ENCODE peak calls at places on chromosomes 5 and 9, in four cellular contexts. One of them, this sample, is unnamed.

GRCh38 chr5:10209004-10209403 is 40.7 kb downstream of the ATPSCKMT start:
- DNase-seq in heart left ventricle: no peak
- DNase-seq in right lobe of liver: no peak
- DNase-seq in Peyer's patch: no peak
- DNase-seq in this sample: no peak

GRCh38 chr9:99490736-99491135 is 268.7 kb downstream of the SEC61B start:
- DNase-seq in right lobe of liver: no peak
- DNase-seq in Peyer's patch: no peak
- DNase-seq in heart left ventricle: no peak
- DNase-seq in this sample: no peak

GRCh38 chr9:109745335-109746283 is 34.4 kb upstream of the PALM2AKAP2 start:
- DNase-seq in Peyer's patch: no peak
- DNase-seq in heart left ventricle: peak; percentile 67
- DNase-seq in right lobe of liver: peak; percentile 66
- DNase-seq in this sample: no peak

GRCh38 chr5:39697891-39698290 is 273.1 kb upstream of the DAB2 start:
- DNase-seq in right lobe of liver: no peak
- DNase-seq in heart left ventricle: no peak
- DNase-seq in Peyer's patch: no peak
- DNase-seq in this sample: no peak

GRCh38 chr5:77993799-77994318 is 217.7 kb upstream of the TBCA start:
- DNase-seq in Peyer's patch: no peak
- DNase-seq in right lobe of liver: no peak
- DNase-seq in heart left ventricle: no peak
- DNase-seq in this sample: no peak

GRCh38 chr5:16735092-16735970 is 118.5 kb upstream of the RETREG1 start:
- DNase-seq in Peyer's patch: no peak
- DNase-seq in heart left ventricle: no peak
- DNase-seq in right lobe of liver: no peak
- DNase-seq in this sample: no peak

GRCh38 chr5:40437452-40437861 is 242.3 kb upstream of the PTGER4 start:
- DNase-seq in right lobe of liver: no peak
- DNase-seq in heart left ventricle: no peak
- DNase-seq in Peyer's patch: no peak
- DNase-seq in this sample: no peak

GRCh38 chr5:74384851-74385250 is 255.7 kb downstream of the ENC1 start:
- DNase-seq in heart left ventricle: no peak
- DNase-seq in Peyer's patch: no peak
- DNase-seq in right lobe of liver: no peak
- DNase-seq in this sample: no peak

GRCh38 chr5:135319928-135320606 is 79.0 kb downstream of the MACROH2A1 start:
- DNase-seq in Peyer's patch: no peak
- DNase-seq in right lobe of liver: peak; percentile 30
- DNase-seq in heart left ventricle: no peak
- DNase-seq in this sample: no peak

GRCh38 chr9:110606179-110606578 is 26.6 kb upstream of the SVEP1 start:
- DNase-seq in Peyer's patch: no peak
- DNase-seq in right lobe of liver: no peak
- DNase-seq in heart left ventricle: no peak
- DNase-seq in this sample: no peak

GRCh38 chr9:133142657-133143592 is 20.8 kb downstream of the GBGT1 start:
- DNase-seq in heart left ventricle: no peak
- DNase-seq in right lobe of liver: no peak
- DNase-seq in Peyer's patch: peak; percentile 70
- DNase-seq in this sample: no peak

GRCh38 chr5:57887851-57888621 is 405.4 kb upstream of the ACTBL2 start:
- DNase-seq in Peyer's patch: no peak
- DNase-seq in right lobe of liver: no peak
- DNase-seq in heart left ventricle: peak; percentile 64
- DNase-seq in this sample: peak; percentile 34

GRCh38 chr5:170420809-170421412 is 31.7 kb upstream of the KCNMB1 start:
- DNase-seq in right lobe of liver: peak; percentile 65
- DNase-seq in heart left ventricle: peak; percentile 63
- DNase-seq in Peyer's patch: no peak
- DNase-seq in this sample: peak; percentile 81

GRCh38 chr5:120600639-120601038 is 136.5 kb downstream of the PRR16 start:
- DNase-seq in heart left ventricle: no peak
- DNase-seq in Peyer's patch: no peak
- DNase-seq in right lobe of liver: no peak
- DNase-seq in this sample: no peak

GRCh38 chr9:83056180-83056579 is 6.8 kb downstream of the RASEF start:
- DNase-seq in Peyer's patch: no peak
- DNase-seq in heart left ventricle: no peak
- DNase-seq in right lobe of liver: no peak
- DNase-seq in this sample: no peak

GRCh38 chr9:2809692-2810423 is 34.0 kb downstream of the PUM3 start:
- DNase-seq in right lobe of liver: no peak
- DNase-seq in Peyer's patch: no peak
- DNase-seq in heart left ventricle: peak; percentile 29
- DNase-seq in this sample: peak; percentile 66

GRCh38 chr5:123626051-123626450 is 114.1 kb downstream of the CSNK1G3 start:
- DNase-seq in heart left ventricle: no peak
- DNase-seq in Peyer's patch: no peak
- DNase-seq in right lobe of liver: no peak
- DNase-seq in this sample: no peak

GRCh38 chr9:134647359-134648115 is 5.9 kb downstream of the COL5A1 start:
- DNase-seq in right lobe of liver: no peak
- DNase-seq in Peyer's patch: no peak
- DNase-seq in heart left ventricle: no peak
- DNase-seq in this sample: no peak
- TF ChIP-seq CTCF in right lobe of liver: no peak
- TF ChIP-seq CTCF in Peyer's patch: no peak
- TF ChIP-seq CTCF in heart left ventricle: no peak
- TF ChIP-seq CTCF in this sample: no peak

DNA sequence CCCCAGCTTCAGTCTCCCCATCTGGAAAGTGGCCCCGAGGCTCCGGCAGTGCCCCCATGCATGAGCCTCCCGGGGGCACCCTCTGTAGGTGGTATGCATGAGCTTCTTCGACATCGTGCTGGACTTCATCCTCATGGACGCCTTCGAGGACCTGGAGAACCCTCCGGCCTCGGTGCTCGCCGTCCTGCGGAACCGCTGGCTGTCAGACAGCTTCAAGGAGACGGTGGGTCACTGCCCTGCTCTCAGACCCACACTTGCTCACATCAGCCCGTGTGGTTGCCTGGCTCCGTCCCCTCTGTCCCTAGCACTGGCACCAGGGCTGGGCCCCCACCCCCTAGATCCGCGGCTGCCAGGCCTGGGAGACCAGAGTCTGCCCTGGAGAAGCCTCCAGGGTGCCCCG is 12.8 kb upstream of the DOLPP1 start:
- DNase-seq in right lobe of liver: peak; percentile 42
- DNase-seq in heart left ventricle: no peak
- DNase-seq in Peyer's patch: no peak
- DNase-seq in this sample: no peak
- H3K4me1 ChIP-seq in right lobe of liver: no peaks in the 10 kb centered on the region
- H3K4me1 ChIP-seq in heart left ventricle: peaks cover 5% of the 10 kb centered on the region
- H3K4me1 ChIP-seq in Peyer's patch: peaks cover 14% of the 10 kb centered on the region
- H3K4me1 ChIP-seq in this sample: peaks cover 18% of the 10 kb centered on the region

DNA sequence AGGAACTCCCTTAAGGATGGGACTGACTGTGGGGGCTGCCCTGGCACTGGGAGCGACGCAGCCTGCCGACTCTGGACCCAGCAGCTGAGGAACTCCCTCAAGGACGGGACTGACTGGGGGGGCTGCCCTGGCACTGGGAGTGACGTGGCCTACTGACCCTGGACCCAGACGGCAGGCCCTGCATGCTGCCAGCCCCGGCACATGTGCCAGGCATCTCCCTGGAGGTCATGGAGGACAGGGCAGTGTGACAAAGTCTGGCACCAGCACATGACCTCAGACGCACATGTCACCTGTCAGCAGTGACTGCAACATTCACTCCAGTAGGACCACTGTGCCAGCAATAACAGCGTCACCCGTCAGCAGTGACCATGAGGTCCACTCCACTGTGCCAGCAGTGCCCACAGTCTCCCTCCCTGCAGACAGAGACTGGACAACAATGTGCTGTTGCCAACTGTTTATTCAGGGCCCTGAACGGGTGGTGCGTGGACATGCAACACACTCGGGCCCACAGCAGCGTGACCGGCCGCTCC is 4.5 kb downstream of the FBXW5 start:
- DNase-seq in right lobe of liver: peak; percentile 97
- DNase-seq in heart left ventricle: peak; percentile 84
- DNase-seq in Peyer's patch: no peak
- DNase-seq in this sample: peak; percentile 96
- TF ChIP-seq POLR2A in right lobe of liver: peak; percentile 24
- TF ChIP-seq POLR2A in heart left ventricle: no peak
- TF ChIP-seq POLR2A in Peyer's patch: no peak
- TF ChIP-seq POLR2A in this sample: no peak

GRCh38 chr5:127439544-127440096 is 77.8 kb upstream of the PRRC1 start:
- DNase-seq in heart left ventricle: no peak
- DNase-seq in right lobe of liver: no peak
- DNase-seq in Peyer's patch: no peak
- DNase-seq in this sample: no peak
- TF ChIP-seq CTCF in heart left ventricle: no peak
- TF ChIP-seq CTCF in right lobe of liver: no peak
- TF ChIP-seq CTCF in Peyer's patch: no peak
- TF ChIP-seq CTCF in this sample: no peak

DNA sequence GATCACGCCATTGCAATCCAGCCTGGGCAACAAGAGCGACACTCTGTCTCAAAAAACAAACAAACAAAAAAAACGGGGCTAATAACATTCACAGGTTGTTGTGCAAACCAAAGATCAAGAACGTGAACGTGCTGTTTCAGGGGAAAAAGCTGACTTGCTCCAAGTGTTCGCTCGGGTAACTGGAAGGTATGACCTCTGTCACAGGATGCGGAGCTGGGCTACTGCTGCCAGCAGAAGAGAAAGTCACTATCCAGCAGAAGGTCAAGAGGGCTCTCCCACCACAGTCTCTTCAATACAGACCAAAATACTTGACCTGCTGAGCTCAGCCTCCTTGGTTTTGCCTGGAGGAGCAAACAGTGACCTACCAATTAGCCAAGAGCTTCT is 59.7 kb downstream of the ABCA1 start:
- DNase-seq in heart left ventricle: no peak
- DNase-seq in right lobe of liver: peak; percentile 85
- DNase-seq in Peyer's patch: no peak
- DNase-seq in this sample: no peak
- H3K4me1 ChIP-seq in heart left ventricle: peaks cover 28% of the 10 kb centered on the region
- H3K4me1 ChIP-seq in right lobe of liver: peaks cover 16% of the 10 kb centered on the region
- H3K4me1 ChIP-seq in Peyer's patch: no peaks in the 10 kb centered on the region
- H3K4me1 ChIP-seq in this sample: peaks cover 88% of the 10 kb centered on the region

GRCh38 chr9:94554439-94555331 is at the start of gene PCAT7:
- DNase-seq in Peyer's patch: peak; percentile 85
- DNase-seq in heart left ventricle: peak; percentile 14
- DNase-seq in right lobe of liver: peak; percentile 86
- DNase-seq in this sample: peak; percentile 77
- TF ChIP-seq POLR2A in Peyer's patch: peak; percentile 46
- TF ChIP-seq POLR2A in heart left ventricle: no peak
- TF ChIP-seq POLR2A in right lobe of liver: peak; percentile 77
- TF ChIP-seq POLR2A in this sample: no peak

GRCh38 chr5:134097221-134097620 is 17.3 kb upstream of the TCF7 start:
- DNase-seq in heart left ventricle: no peak
- DNase-seq in right lobe of liver: no peak
- DNase-seq in Peyer's patch: no peak
- DNase-seq in this sample: no peak
- TF ChIP-seq CTCF in heart left ventricle: no peak
- TF ChIP-seq CTCF in right lobe of liver: no peak
- TF ChIP-seq CTCF in Peyer's patch: no peak
- TF ChIP-seq CTCF in this sample: no peak

GRCh38 chr9:72154468-72155281 is 5.4 kb downstream of the GDA start:
- DNase-seq in Peyer's patch: peak; percentile 55
- DNase-seq in heart left ventricle: no peak
- DNase-seq in right lobe of liver: peak; percentile 78
- DNase-seq in this sample: no peak

GRCh38 chr9:72160446-72161123 is 11.3 kb downstream of the GDA start:
- DNase-seq in right lobe of liver: no peak
- DNase-seq in heart left ventricle: no peak
- DNase-seq in Peyer's patch: no peak
- DNase-seq in this sample: no peak

GRCh38 chr9:72155282-72155677 is 6.0 kb downstream of the GDA start:
- DNase-seq in right lobe of liver: no peak
- DNase-seq in heart left ventricle: no peak
- DNase-seq in Peyer's patch: no peak
- DNase-seq in this sample: no peak

GRCh38 chr9:72158680-72159079 is 9.4 kb downstream of the GDA start:
- DNase-seq in heart left ventricle: no peak
- DNase-seq in Peyer's patch: no peak
- DNase-seq in right lobe of liver: no peak
- DNase-seq in this sample: no peak

GRCh38 chr9:72156586-72156985 is 7.3 kb downstream of the GDA start:
- DNase-seq in right lobe of liver: no peak
- DNase-seq in Peyer's patch: no peak
- DNase-seq in heart left ventricle: no peak
- DNase-seq in this sample: no peak
- H3K4me1 ChIP-seq in right lobe of liver: no peaks in the 10 kb centered on the region
- H3K4me1 ChIP-seq in Peyer's patch: no peaks in the 10 kb centered on the region
- H3K4me1 ChIP-seq in heart left ventricle: no peaks in the 10 kb centered on the region
- H3K4me1 ChIP-seq in this sample: no peaks in the 10 kb centered on the region

This sample was measured in adrenal gland.